ENCODE peak calls at places on chromosomes 16 and 17, in six cellular contexts. L is kidney, S is uterus, U is HCT116, W is stomach, R is heart right ventricle. K is an unnamed sample. For H3K4me1, the result is how much of the 10 kb centered on the place peaks cover.

GRCh38 chr16:46972429-46972970 is 974 bp downstream of the DNAJA2 start:
- DNase-seq in U (no peak), R (no peak), L (no peak), S (no peak), W (no peak), K (peak)

GRCh38 chr17:64622931-64623654 is 39.0 kb downstream of the SMURF2 start:
- DNase-seq in R (no peak), U (peak), L (no peak), W (no peak), S (no peak), K (no peak)

GRCh38 chr17:35660902-35661301 is 70.5 kb upstream of the RASL10B start:
- DNase-seq in U (no peak), R (peak), L (no peak), S (no peak), W (no peak), K (no peak)

GRCh38 chr16:20325005-20325404 is 2.3 kb downstream of the GP2 start:
- DNase-seq in W (no peak), R (no peak), U (no peak), L (no peak), S (no peak), K (no peak)

GRCh38 chr17:15973016-15973415 is 26.5 kb downstream of the ZSWIM7 start:
- DNase-seq in R (no peak), U (no peak), S (no peak), W (no peak), L (no peak), K (no peak)

GRCh38 chr17:56678249-56679144 is 85.0 kb downstream of the NOG start:
- DNase-seq in S (no peak), U (no peak), L (no peak), R (no peak), W (no peak), K (no peak)

GRCh38 chr17:2889256-2889655 is 93.0 kb downstream of the RAP1GAP2 start:
- DNase-seq in W (no peak), L (no peak), U (no peak), R (no peak), S (no peak), K (no peak)

GRCh38 chr16:85960486-85961046 is 61.6 kb downstream of the IRF8 start:
- DNase-seq in U (no peak), W (no peak), L (no peak), R (no peak), S (no peak), K (no peak)

GRCh38 chr16:28616636-28617035 is 6.8 kb upstream of the SULT1A1 start:
- DNase-seq in S (no peak), R (no peak), L (no peak), W (no peak), U (no peak), K (no peak)

GRCh38 chr17:74776990-74777389 is 845 bp upstream of the NAT9 start:
- DNase-seq in L (no peak), W (no peak), U (no peak), R (no peak), S (no peak), K (no peak)

GRCh38 chr17:64418506-64419339 is 28.1 kb upstream of the PECAM1 start:
- DNase-seq in L (no peak), S (no peak), W (no peak), U (peak), R (no peak), K (peak)

GRCh38 chr16:81694494-81695285 is 84.4 kb upstream of the PLCG2 start:
- DNase-seq in S (no peak), U (no peak), L (no peak), W (no peak), R (no peak), K (no peak)

GRCh38 chr17:56793506-56793905 is 40.2 kb downstream of the C17orf67 start:
- DNase-seq in W (no peak), S (no peak), U (no peak), L (no peak), R (no peak), K (no peak)

GRCh38 chr17:27318633-27319032 is 24.7 kb downstream of the WSB1 start:
- DNase-seq in R (no peak), U (no peak), W (no peak), S (no peak), L (no peak), K (no peak)

GRCh38 chr17:69916761-69917160 is 158.3 kb upstream of the KCNJ16 start:
- DNase-seq in L (no peak), R (no peak), W (no peak), S (no peak), U (no peak), K (no peak)

GRCh38 chr16:86319871-86320270 is 190.5 kb upstream of the FOXF1 start:
- DNase-seq in R (no peak), W (no peak), S (no peak), L (no peak), U (no peak), K (no peak)

GRCh38 chr17:46931596-46931995 is 8.6 kb downstream of the GOSR2 start:
- DNase-seq in S (no peak), U (no peak), L (no peak), R (no peak), W (no peak), K (no peak)

GRCh38 chr17:16423226-16423872 is 8.0 kb downstream of the TRPV2 start:
- DNase-seq in U (no peak), S (no peak), R (no peak), W (no peak), L (no peak), K (no peak)

GRCh38 chr16:8375208-8375607 is 215.1 kb downstream of the TMEM114 start:
- DNase-seq in W (no peak), U (no peak), S (no peak), R (no peak), L (no peak), K (no peak)

GRCh38 chr16:75260856-75261589 is 9.6 kb upstream of the BCAR1 start:
- DNase-seq in W (no peak), U (no peak), L (peak), R (no peak), S (no peak), K (no peak)

GRCh38 chr17:27276653-27277156 is 17.2 kb upstream of the WSB1 start:
- DNase-seq in L (no peak), W (no peak), S (no peak), R (no peak), U (no peak), K (no peak)

GRCh38 chr16:24088767-24089166 is 167.4 kb upstream of the CACNG3 start:
- DNase-seq in W (no peak), U (no peak), S (no peak), R (no peak), L (no peak), K (no peak)

GRCh38 chr16:19844945-19845641 is 39.6 kb downstream of the GPRC5B start:
- DNase-seq in U (no peak), R (no peak), S (peak), L (no peak), W (no peak), K (no peak)

GRCh38 chr16:8372141-8372540 is 218.2 kb downstream of the TMEM114 start:
- DNase-seq in R (no peak), W (no peak), L (no peak), U (no peak), S (no peak), K (no peak)

GRCh38 chr17:1158879-1159278 is 20.9 kb downstream of the ABR start:
- DNase-seq in S (no peak), W (no peak), R (no peak), U (no peak), L (no peak), K (no peak)

GRCh38 chr16:50208460-50208931 is 55.4 kb downstream of the TENT4B start:
- DNase-seq in S (no peak), R (no peak), W (no peak), L (no peak), U (no peak), K (no peak)

GRCh38 chr17:17201907-17202306 is 4.2 kb downstream of the PLD6 start:
- DNase-seq in S (no peak), U (no peak), R (peak), L (no peak), W (no peak), K (no peak)

GRCh38 chr17:74147436-74147835 is 56.0 kb upstream of the RPL38 start:
- DNase-seq in W (no peak), L (no peak), U (no peak), R (no peak), S (no peak), K (no peak)

GRCh38 chr17:37856245-37856644 is 68.0 kb upstream of the TBC1D3K start:
- DNase-seq in U (no peak), W (no peak), R (no peak), S (no peak), L (no peak), K (no peak)

GRCh38 chr17:68759343-68760140 is 158.4 kb upstream of the FAM20A start:
- DNase-seq in S (peak), R (peak), L (peak), W (peak), U (peak), K (peak)

GRCh38 chr17:7974638-7975131 is 27.7 kb upstream of the GUCY2D start:
- DNase-seq in L (no peak), S (no peak), R (no peak), U (no peak), W (no peak), K (no peak)

GRCh38 chr16:89319883-89320716 is 102.6 kb downstream of the ZNF778 start:
- DNase-seq in U (no peak), S (peak), R (no peak), L (peak), W (peak), K (no peak)

GRCh38 chr16:89318430-89318758 is 100.9 kb downstream of the ZNF778 start:
- DNase-seq in L (peak), R (no peak), W (no peak), U (no peak), S (no peak), K (no peak)

GRCh38 chr16:89319628-89319882 is 102.1 kb downstream of the ZNF778 start:
- DNase-seq in S (no peak), U (no peak), R (no peak), L (no peak), W (no peak), K (no peak)

GRCh38 chr16:89317729-89318429 is 100.4 kb downstream of the ZNF778 start:
- DNase-seq in W (no peak), R (no peak), S (no peak), L (peak), U (no peak), K (no peak)

DNA sequence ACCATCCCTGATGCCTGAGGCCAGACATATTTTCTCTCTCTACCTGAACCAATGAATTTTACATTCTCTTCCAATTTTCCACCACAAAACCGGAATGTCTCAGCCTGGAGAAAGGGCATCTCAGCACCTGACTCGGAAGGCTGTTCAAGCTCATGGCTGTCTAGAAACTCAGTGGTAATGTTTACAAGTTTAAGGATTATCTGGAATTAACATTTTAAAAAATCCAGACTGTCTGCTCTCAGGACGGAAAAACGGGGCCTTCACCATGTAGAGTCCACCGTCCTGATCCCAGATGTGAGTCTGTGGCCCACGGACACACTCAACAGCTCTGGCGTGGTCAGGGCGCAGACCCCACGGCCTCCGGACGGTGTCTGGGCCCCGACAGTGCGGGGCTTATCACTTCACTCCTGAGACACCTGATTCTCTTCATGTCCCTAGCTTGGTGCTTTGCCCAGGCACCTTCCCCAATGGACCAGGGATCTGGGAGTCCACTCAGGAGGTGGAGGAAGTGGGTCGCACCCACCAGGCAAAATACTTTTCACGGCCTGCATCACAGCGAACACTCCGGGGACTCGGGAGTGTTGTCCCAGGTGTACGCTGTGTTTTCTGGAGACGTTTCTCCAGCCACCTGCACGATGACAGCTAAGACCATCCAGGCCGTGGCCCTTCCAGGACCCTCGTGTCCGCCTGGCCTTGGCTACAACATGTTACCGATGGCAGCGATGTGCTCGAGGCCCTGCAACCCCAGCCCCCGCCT is 101.5 kb downstream of the ZNF778 start:
- DNase-seq in U (no peak), W (no peak), R (no peak), L (peak), S (no peak), K (no peak)
- H3K4me3 ChIP-seq in U (peak), W (no peak), R (no peak), L (no peak), S (no peak), K (no peak)

DNA sequence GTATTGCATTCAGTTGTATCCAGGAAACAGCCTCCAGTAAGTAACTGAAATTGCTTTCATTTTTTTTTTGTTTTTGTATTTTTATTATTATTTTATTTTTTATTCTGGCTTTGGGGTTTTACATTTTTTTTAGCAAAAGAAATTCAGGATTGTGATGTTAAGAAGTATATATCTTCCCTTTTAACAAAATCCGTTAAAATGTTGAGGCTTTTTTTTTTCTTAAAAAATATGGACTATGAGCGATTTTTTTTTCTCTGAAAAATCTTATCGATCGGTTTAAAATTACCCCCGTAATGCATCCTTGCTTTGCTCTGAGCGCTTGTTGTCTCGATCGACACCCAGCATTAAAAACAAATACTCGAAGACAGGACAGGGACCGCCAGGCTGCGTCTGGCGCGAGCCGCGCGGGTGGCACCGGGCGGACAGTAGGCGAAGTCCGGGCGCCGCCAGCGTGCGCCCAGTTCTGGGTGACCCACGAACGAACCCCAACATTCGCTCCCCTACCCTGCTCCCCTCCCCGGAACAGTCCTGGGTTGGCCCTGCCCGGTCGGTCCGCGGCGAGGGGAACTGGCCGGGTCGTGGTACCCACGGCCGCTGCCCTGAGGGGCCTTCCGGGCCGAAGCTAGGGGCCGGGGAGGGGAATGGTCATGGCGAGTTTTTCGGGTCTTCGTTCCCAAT is 482 bp downstream of the BAHCC1 start:
- DNase-seq in L (no peak), U (no peak), R (no peak), W (no peak), S (no peak), K (no peak)
- H3K4me1 ChIP-seq in L (under half), U (under half), R (under half), W (half or more), S (under half), K (under half)

DNA sequence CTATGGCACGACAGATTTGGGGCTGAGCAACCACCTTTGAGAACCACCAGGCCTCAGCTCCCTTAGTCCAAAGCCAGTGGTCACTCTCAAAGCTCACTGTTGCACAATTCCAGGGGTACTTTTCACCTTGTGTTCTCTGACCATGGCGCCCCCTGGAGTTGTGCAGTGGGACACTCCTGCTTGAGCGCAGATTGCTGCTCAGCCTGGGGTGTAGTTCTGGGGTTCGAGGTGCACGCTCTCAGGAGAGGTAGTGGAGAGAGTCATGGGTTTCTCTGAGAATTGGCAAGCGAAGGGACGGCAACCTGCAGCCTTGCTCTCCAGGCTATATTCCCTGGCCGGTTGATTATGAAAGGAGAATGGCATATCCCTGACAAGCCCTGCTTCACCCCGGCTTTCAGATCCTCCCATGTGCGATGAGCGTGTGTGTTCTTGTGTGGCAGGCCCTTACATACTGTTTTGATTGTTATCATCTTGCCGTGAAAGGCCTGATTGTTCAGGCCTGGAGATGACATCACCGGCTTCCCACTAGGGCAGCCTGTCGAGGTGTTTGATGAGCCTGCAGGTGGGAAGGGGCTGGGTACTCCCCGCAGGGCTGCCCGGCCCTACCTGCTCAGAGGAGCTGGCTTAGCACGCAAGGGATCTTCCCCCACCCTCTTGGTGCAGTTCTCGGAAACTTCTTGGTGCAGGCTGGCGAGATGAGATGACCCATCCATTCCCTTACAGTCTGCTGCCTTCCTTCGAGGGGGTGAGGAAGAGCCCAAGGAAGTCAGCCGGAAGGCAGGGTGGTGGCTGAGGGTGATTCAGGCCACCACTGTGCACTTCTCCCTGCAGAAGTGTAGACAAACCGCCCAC is 431.2 kb downstream of the SLC39A11 start:
- DNase-seq in R (no peak), S (no peak), L (no peak), U (peak), W (no peak), K (no peak)
- H3K27ac ChIP-seq in R (no peak), S (no peak), L (no peak), U (peak), W (no peak), K (no peak)

DNA sequence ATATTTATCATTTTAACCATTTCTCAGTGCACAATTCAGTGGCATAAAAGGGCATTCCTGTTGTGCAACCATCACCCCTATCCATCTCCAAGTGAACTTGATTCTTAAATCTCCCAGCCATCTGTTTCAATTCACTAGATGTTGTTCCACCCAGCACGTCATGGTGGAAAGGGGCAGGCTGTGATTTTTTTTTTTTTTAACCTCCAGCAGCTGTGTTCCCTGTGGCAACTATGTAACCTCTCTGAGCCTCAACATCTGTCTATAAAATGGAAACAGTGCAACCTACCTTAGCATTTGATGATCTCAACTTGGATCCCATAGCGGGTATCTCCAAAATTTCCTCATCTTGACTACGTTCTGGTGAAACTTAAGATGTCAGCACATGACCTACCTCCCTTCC is 604.5 kb downstream of the WWOX start:
- DNase-seq in L (no peak), R (no peak), W (no peak), U (no peak), S (no peak), K (no peak)
- H3K4me3 ChIP-seq in L (no peak), R (no peak), W (no peak), U (no peak), S (no peak), K (no peak)

DNA sequence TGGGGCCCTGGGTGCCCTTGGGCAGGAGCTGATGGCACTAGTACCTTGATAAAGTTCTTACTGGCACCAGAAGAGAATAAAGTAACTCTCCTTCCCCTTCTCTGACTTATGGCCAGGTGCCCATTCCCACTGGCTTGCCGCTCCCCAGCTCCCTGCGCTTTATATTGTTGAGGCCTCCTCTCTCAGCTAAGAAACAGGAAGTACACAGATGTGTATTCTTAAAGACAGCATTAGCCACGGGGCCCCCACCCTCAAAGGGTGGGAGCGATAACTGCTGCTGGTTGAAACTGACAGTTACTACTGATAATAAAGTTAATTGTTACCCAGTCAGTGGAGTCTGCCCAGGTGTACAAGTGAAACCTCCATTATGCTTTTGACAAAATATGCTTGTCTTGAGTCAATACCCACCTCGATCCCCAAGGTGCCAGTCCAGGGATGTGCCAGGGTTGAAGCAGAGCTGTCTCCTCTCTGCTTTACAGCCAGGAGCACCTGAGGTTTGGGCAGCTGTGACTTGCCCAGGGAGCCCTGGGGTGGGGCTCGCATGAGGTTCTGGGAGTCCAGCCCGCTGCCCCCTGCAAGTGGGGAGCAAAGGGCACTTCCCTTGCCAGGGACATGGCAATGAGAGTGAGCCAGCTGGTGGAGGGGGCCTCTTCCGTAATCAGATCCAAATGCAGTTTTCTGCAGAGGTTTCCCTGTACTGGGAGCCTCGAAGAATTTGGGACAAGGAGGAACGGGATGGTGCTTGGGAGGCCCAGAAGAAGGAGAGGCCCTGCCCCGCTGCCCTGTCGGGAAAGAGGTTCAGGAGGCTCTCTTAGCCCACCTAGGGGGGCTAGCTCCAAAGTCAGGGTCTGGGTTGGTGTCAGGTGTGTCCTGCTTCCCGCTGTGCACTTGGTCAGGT is 5.4 kb upstream of the CLDN9 start:
- DNase-seq in S (no peak), U (no peak), L (no peak), R (no peak), W (no peak), K (no peak)
- H3K4me1 ChIP-seq in S (under half), U (half or more), L (under half), R (under half), W (under half), K (under half)

DNA sequence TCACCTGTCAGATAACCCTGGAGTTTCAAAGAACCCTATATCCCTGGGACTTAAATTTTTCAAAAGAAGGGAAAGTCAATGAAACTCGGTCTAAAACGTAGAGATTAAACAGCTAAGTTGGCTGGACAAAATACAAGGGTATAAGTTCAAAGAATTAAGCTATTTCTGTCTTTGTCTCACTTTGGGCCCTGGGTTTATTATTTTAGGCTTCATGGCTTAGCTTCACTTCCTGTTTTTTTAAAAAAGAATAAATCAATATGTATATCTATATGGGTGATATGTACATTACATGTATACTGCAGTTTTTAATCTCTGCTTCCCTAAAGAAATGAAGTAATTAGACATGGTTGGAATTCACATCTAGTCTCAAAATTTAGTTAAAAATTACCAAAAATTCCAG is 132.3 kb downstream of the TRIM37 start:
- DNase-seq in R (no peak), L (no peak), S (no peak), W (no peak), U (no peak), K (no peak)
- H3K27ac ChIP-seq in R (no peak), L (no peak), S (no peak), W (no peak), U (no peak), K (no peak)

K was measured in naive thymus-derived CD4-positive, alpha-beta T cell.